ENCODE peak calls at places on chromosomes 3 and 15, in five cellular contexts. One of them, this sample, is unnamed. For H3K27me3, the result is how much of the 10 kb centered on the place peaks cover.

GRCh38 chr3:151305081-151305777 is 11.4 kb downstream of the GPR87 start:
- DNase-seq in H9: peak
- DNase-seq in mesenchymal stem cell: peak
- DNase-seq in mesendoderm: peak
- DNase-seq in IMR-90: peak
- DNase-seq in this sample: no peak

GRCh38 chr3:37770938-37771918 is 90.5 kb upstream of the CTDSPL start:
- DNase-seq in mesenchymal stem cell: no peak
- DNase-seq in H9: no peak
- DNase-seq in IMR-90: no peak
- DNase-seq in mesendoderm: no peak
- DNase-seq in this sample: no peak

GRCh38 chr3:14641346-14641745 is 10.2 kb upstream of the CCDC174 start:
- DNase-seq in mesenchymal stem cell: no peak
- DNase-seq in IMR-90: no peak
- DNase-seq in H9: no peak
- DNase-seq in mesendoderm: no peak
- DNase-seq in this sample: no peak

GRCh38 chr3:8900065-8900464 is 63.2 kb downstream of the RAD18 start:
- DNase-seq in IMR-90: peak
- DNase-seq in mesenchymal stem cell: peak
- DNase-seq in mesendoderm: no peak
- DNase-seq in H9: no peak
- DNase-seq in this sample: no peak

GRCh38 chr15:69493406-69493805 is 40.8 kb downstream of the RPLP1 start:
- DNase-seq in mesenchymal stem cell: no peak
- DNase-seq in IMR-90: no peak
- DNase-seq in H9: no peak
- DNase-seq in mesendoderm: no peak
- DNase-seq in this sample: no peak

GRCh38 chr3:71247221-71247947 is 336.1 kb downstream of the FOXP1 start:
- DNase-seq in mesendoderm: peak
- DNase-seq in IMR-90: peak
- DNase-seq in mesenchymal stem cell: no peak
- DNase-seq in H9: peak
- DNase-seq in this sample: no peak

GRCh38 chr3:143653493-143653892 is 194.8 kb downstream of the SLC9A9 start:
- DNase-seq in mesendoderm: no peak
- DNase-seq in IMR-90: no peak
- DNase-seq in mesenchymal stem cell: no peak
- DNase-seq in H9: no peak
- DNase-seq in this sample: no peak

GRCh38 chr3:196108075-196108743 is 26.3 kb upstream of the TFRC start:
- DNase-seq in IMR-90: no peak
- DNase-seq in H9: peak
- DNase-seq in mesenchymal stem cell: no peak
- DNase-seq in mesendoderm: peak
- DNase-seq in this sample: no peak

GRCh38 chr3:187987919-187988318 is 166.0 kb upstream of the LPP start:
- DNase-seq in mesendoderm: no peak
- DNase-seq in H9: no peak
- DNase-seq in IMR-90: no peak
- DNase-seq in mesenchymal stem cell: no peak
- DNase-seq in this sample: no peak

GRCh38 chr3:180983136-180983535 is 6.4 kb downstream of the DNAJC19 start:
- DNase-seq in IMR-90: no peak
- DNase-seq in H9: no peak
- DNase-seq in mesenchymal stem cell: no peak
- DNase-seq in mesendoderm: no peak
- DNase-seq in this sample: no peak

GRCh38 chr15:24880663-24881062 is 74.1 kb upstream of the SNRPN start:
- DNase-seq in mesenchymal stem cell: no peak
- DNase-seq in H9: no peak
- DNase-seq in IMR-90: no peak
- DNase-seq in mesendoderm: no peak
- DNase-seq in this sample: no peak

GRCh38 chr3:53196575-53197407 is 35.8 kb downstream of the PRKCD start:
- DNase-seq in mesendoderm: peak
- DNase-seq in H9: peak
- DNase-seq in IMR-90: peak
- DNase-seq in mesenchymal stem cell: peak
- DNase-seq in this sample: no peak

GRCh38 chr3:78712270-78712669 is 1055.5 kb downstream of the ROBO1 start:
- DNase-seq in mesenchymal stem cell: no peak
- DNase-seq in IMR-90: no peak
- DNase-seq in H9: no peak
- DNase-seq in mesendoderm: no peak
- DNase-seq in this sample: no peak

GRCh38 chr15:34241376-34242350 is 16.8 kb downstream of the EMC4 start:
- DNase-seq in mesendoderm: peak
- DNase-seq in H9: no peak
- DNase-seq in IMR-90: peak
- DNase-seq in mesenchymal stem cell: peak
- DNase-seq in this sample: no peak

GRCh38 chr3:185929192-185930151 is 8.3 kb downstream of the TRA2B start:
- DNase-seq in mesendoderm: peak
- DNase-seq in IMR-90: peak
- DNase-seq in H9: no peak
- DNase-seq in mesenchymal stem cell: peak
- DNase-seq in this sample: no peak

GRCh38 chr3:187237741-187238140 is 40.5 kb downstream of the RTP1 start:
- DNase-seq in H9: no peak
- DNase-seq in mesendoderm: no peak
- DNase-seq in IMR-90: no peak
- DNase-seq in mesenchymal stem cell: no peak
- DNase-seq in this sample: no peak

GRCh38 chr15:98580577-98580976 is 67.8 kb upstream of the IGF1R start:
- DNase-seq in H9: no peak
- DNase-seq in IMR-90: no peak
- DNase-seq in mesendoderm: peak
- DNase-seq in mesenchymal stem cell: peak
- DNase-seq in this sample: no peak

GRCh38 chr3:154971771-154972326 is 108.3 kb upstream of the MME start:
- DNase-seq in IMR-90: peak
- DNase-seq in mesenchymal stem cell: no peak
- DNase-seq in mesendoderm: peak
- DNase-seq in H9: no peak
- DNase-seq in this sample: no peak

GRCh38 chr15:38624248-38625214 is 59.9 kb upstream of the RASGRP1 start:
- DNase-seq in IMR-90: no peak
- DNase-seq in H9: no peak
- DNase-seq in mesendoderm: no peak
- DNase-seq in mesenchymal stem cell: no peak
- DNase-seq in this sample: no peak

GRCh38 chr3:45497963-45498362 is 96.6 kb upstream of the LIMD1 start:
- DNase-seq in IMR-90: no peak
- DNase-seq in mesendoderm: no peak
- DNase-seq in mesenchymal stem cell: peak
- DNase-seq in H9: no peak
- DNase-seq in this sample: no peak

GRCh38 chr15:100277087-100277855 is 64.5 kb downstream of the ADAMTS17 start:
- DNase-seq in mesendoderm: no peak
- DNase-seq in IMR-90: no peak
- DNase-seq in mesenchymal stem cell: no peak
- DNase-seq in H9: no peak
- DNase-seq in this sample: no peak

GRCh38 chr15:70033529-70034140 is 64.1 kb downstream of the TLE3 start:
- DNase-seq in mesenchymal stem cell: no peak
- DNase-seq in IMR-90: peak
- DNase-seq in mesendoderm: no peak
- DNase-seq in H9: no peak
- DNase-seq in this sample: no peak

GRCh38 chr3:11204697-11205397 is 50.6 kb downstream of the HRH1 start:
- DNase-seq in IMR-90: no peak
- DNase-seq in H9: no peak
- DNase-seq in mesendoderm: no peak
- DNase-seq in mesenchymal stem cell: no peak
- DNase-seq in this sample: no peak

GRCh38 chr15:85329561-85330421 is 50.6 kb upstream of the AKAP13 start:
- DNase-seq in H9: no peak
- DNase-seq in mesenchymal stem cell: peak
- DNase-seq in mesendoderm: no peak
- DNase-seq in IMR-90: peak
- DNase-seq in this sample: no peak

DNA sequence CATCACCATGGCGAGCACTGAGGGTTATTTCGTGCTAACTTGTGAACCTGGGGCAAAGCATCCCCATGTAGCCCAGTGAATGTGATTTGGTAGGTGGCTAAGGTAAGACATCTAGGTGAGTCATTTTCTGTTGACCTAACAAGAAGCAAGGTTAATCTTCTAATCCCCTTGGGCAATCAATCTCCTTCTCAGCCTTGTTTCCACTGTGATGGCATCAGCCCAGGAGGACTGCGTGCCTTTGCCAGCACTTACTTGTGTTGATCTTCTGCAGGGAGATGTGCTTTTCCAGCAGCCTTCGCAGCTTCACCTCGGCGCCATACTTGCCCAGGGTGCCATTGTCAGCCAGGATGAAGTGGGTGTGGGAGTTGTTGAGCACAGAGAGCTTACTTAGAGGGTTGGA is 35.7 kb downstream of the TRPM1 start:
- DNase-seq in mesendoderm: no peak
- DNase-seq in mesenchymal stem cell: no peak
- DNase-seq in H9: no peak
- DNase-seq in IMR-90: no peak
- DNase-seq in this sample: no peak
- H3K9ac ChIP-seq in mesendoderm: no peak
- H3K9ac ChIP-seq in mesenchymal stem cell: no peak
- H3K9ac ChIP-seq in H9: no peak
- H3K9ac ChIP-seq in IMR-90: no peak
- H3K9ac ChIP-seq in this sample: no peak

GRCh38 chr3:31831526-31832034 is 149.5 kb downstream of the OSBPL10 start:
- DNase-seq in mesendoderm: peak
- DNase-seq in IMR-90: no peak
- DNase-seq in H9: no peak
- DNase-seq in mesenchymal stem cell: no peak
- DNase-seq in this sample: no peak

GRCh38 chr3:31828007-31828406 is 153.1 kb downstream of the OSBPL10 start:
- DNase-seq in IMR-90: peak
- DNase-seq in H9: no peak
- DNase-seq in mesendoderm: no peak
- DNase-seq in mesenchymal stem cell: no peak
- DNase-seq in this sample: no peak

GRCh38 chr3:31832576-31832975 is 148.5 kb downstream of the OSBPL10 start:
- DNase-seq in H9: no peak
- DNase-seq in mesendoderm: peak
- DNase-seq in IMR-90: peak
- DNase-seq in mesenchymal stem cell: no peak
- DNase-seq in this sample: no peak

GRCh38 chr3:31829826-31830426 is 151.1 kb downstream of the OSBPL10 start:
- DNase-seq in mesenchymal stem cell: no peak
- DNase-seq in H9: no peak
- DNase-seq in mesendoderm: no peak
- DNase-seq in IMR-90: no peak
- DNase-seq in this sample: no peak

DNA sequence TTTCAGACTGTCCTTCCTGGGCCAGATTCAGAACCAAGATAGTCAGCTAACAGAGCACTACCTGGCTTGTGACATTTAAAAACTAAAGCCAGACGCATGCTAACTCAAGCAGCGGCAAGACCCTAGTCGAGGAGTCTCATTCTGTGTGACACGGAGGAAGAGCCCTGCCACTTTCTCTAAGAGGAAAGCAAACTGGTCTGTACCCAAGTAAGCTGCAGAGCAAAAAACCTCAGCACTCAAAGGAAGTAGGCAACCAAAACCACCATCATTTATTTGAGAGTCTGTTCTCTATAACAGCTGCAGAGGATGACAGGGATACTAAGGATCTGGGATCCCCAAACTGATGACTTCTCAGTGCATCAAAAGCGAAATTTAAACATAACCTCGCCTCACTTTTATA is 152.1 kb downstream of the OSBPL10 start:
- DNase-seq in H9: no peak
- DNase-seq in mesenchymal stem cell: no peak
- DNase-seq in mesendoderm: no peak
- DNase-seq in IMR-90: no peak
- DNase-seq in this sample: no peak
- H2BK5ac ChIP-seq in H9: no peak
- H2BK5ac ChIP-seq in mesenchymal stem cell: no peak
- H2BK5ac ChIP-seq in mesendoderm: no peak
- H2BK5ac ChIP-seq in IMR-90: no peak
- H2BK5ac ChIP-seq in this sample: no peak

DNA sequence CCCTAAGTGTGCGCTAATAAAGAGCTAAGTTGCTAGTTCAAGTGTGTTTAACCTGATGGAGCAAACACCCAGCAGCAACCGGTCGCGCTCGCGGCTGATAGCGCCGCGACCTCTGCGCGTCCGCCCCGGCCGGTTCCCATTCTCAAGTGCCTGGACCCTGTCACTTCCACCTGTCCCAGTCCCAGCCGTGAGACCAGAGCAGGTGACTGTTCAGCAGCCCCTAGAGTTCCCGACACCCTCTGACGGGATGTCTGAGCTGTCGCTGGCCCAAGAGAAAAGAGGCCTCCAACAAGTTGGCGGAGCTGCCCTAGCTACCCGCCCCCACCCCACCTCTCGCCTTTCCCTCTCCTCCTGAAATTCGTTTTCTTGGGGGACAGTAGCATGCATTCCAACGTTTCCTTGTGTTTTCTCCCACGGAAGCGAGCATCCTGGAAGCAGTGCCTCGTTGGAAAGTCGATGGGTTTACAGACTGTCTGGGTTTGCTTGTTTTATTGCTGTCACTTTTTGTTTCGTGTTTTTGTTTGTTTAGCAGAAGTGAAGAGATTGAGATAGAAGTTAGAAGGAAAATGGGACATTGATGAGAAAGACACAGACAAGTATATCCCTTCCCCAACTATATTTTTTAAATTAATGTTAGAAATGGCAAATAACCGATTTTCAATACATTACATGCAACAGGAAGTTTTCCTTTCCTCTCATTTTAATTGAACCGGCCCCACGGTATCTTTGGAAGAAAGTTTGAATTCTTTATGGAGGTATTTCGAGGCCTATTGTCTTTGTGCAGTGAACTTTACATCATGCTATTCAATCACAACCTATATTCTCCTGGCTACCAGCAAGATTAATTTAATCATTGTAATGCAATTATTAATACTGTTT is 3.2 kb upstream of the MECOM start:
- DNase-seq in mesendoderm: no peak
- DNase-seq in IMR-90: no peak
- DNase-seq in mesenchymal stem cell: no peak
- DNase-seq in H9: peak
- DNase-seq in this sample: peak
- H3K27me3 ChIP-seq in mesendoderm: under half
- H3K27me3 ChIP-seq in IMR-90: under half
- H3K27me3 ChIP-seq in mesenchymal stem cell: half or more
- H3K27me3 ChIP-seq in H9: under half
- H3K27me3 ChIP-seq in this sample: half or more

GRCh38 chr3:22089284-22089683 is 338.3 kb upstream of the ZNF385D start:
- DNase-seq in H9: peak
- DNase-seq in mesendoderm: peak
- DNase-seq in IMR-90: peak
- DNase-seq in mesenchymal stem cell: peak
- DNase-seq in this sample: peak

DNA sequence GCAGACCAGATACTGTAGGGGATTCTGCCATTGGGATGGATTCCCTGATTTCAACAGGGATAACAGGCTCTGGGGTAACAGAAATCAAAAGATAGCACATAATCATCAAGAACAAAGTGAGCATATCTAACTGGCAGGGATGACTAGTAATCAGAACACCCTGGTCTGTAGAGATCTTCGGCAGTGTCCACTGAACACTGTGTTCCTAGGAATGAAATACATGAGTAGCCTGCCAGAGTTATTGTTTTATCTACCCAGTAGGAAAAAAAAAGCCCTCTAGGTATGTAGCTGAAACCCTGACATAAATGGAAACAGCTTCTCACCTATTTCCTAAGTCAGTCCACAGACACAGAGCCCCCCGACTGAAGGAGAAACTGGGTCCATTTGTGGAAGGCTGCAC is 340.3 kb upstream of the ZNF385D start:
- DNase-seq in IMR-90: no peak
- DNase-seq in mesendoderm: no peak
- DNase-seq in mesenchymal stem cell: no peak
- DNase-seq in H9: no peak
- DNase-seq in this sample: no peak
- H3K9ac ChIP-seq in IMR-90: no peak
- H3K9ac ChIP-seq in mesendoderm: no peak
- H3K9ac ChIP-seq in mesenchymal stem cell: no peak
- H3K9ac ChIP-seq in H9: no peak
- H3K9ac ChIP-seq in this sample: no peak